ENCODE peak calls at places on chromosomes 3 and 15, in six cellular contexts. W is pancreas; D is psoas muscle; E is mesendoderm; P is neuronal stem cell; J is CD4-positive, CD25-positive, alpha-beta regulatory T cell. N is an unnamed sample.

GRCh38 chr3:11919390-11919789 is 72.7 kb upstream of the TAMM41 start:
- DNase-seq in W (no peak), D (no peak), E (no peak), P (no peak), J (no peak), N (no peak)

GRCh38 chr15:70609919-70610318 is 153.4 kb downstream of the UACA start:
- DNase-seq in W (no peak), D (no peak), E (no peak), P (no peak), J (no peak), N (no peak)

GRCh38 chr3:169173636-169174035 is 489.9 kb downstream of the MECOM start:
- DNase-seq in W (no peak), D (no peak), E (no peak), P (no peak), J (no peak), N (no peak)

GRCh38 chr3:27080126-27080525 is 289.1 kb downstream of the NEK10 start:
- DNase-seq in W (no peak), D (no peak), E (no peak), P (no peak), J (no peak), N (no peak)

GRCh38 chr15:65583701-65584100 is 27.2 kb downstream of the INTS14 start:
- DNase-seq in W (no peak), D (no peak), E (peak; percentile 14), P (peak; percentile 5), J (peak; percentile 67), N (no peak)

GRCh38 chr3:99373088-99373875 is 265.1 kb upstream of the COL8A1 start:
- DNase-seq in W (no peak), D (no peak), E (peak; percentile 1), P (no peak), J (no peak), N (no peak)

GRCh38 chr15:77009646-77010311 is 14.9 kb downstream of the PSTPIP1 start:
- DNase-seq in W (no peak), D (peak; percentile 38), E (no peak), P (no peak), J (no peak), N (no peak)

GRCh38 chr3:188061133-188061532 is 92.8 kb upstream of the LPP start:
- DNase-seq in W (no peak), D (no peak), E (peak; percentile 93), P (no peak), J (peak; percentile 49), N (no peak)

GRCh38 chr15:101477851-101478353 is 11.6 kb downstream of the PCSK6 start:
- DNase-seq in W (no peak), D (no peak), E (peak; percentile 96), P (no peak), J (no peak), N (no peak)

GRCh38 chr3:5567113-5567512 is 379.6 kb downstream of the EDEM1 start:
- DNase-seq in W (no peak), D (no peak), E (no peak), P (no peak), J (no peak), N (no peak)

GRCh38 chr15:40871749-40872617 is 2.1 kb downstream of the RHOV start:
- DNase-seq in W (peak; percentile 96), D (no peak), E (peak; percentile 72), P (no peak), J (no peak), N (no peak)

GRCh38 chr3:109131276-109131675 is 5.2 kb upstream of the C3orf85 start:
- DNase-seq in W (no peak), D (no peak), E (no peak), P (no peak), J (no peak), N (no peak)

GRCh38 chr15:76169013-76169412 is 109.2 kb downstream of the TMEM266 start:
- DNase-seq in W (no peak), D (no peak), E (peak; percentile 57), P (no peak), J (no peak), N (no peak)

GRCh38 chr3:117609330-117609729 is 899.8 kb downstream of the TUSC7 start:
- DNase-seq in W (no peak), D (no peak), E (no peak), P (no peak), J (no peak), N (no peak)

GRCh38 chr3:169454060-169454317 is 209.5 kb downstream of the MECOM start:
- DNase-seq in W (no peak), D (no peak), E (no peak), P (no peak), J (no peak), N (no peak)

GRCh38 chr3:57007513-57008415 is 52.7 kb upstream of the SPATA12 start:
- DNase-seq in W (no peak), D (peak; percentile 83), E (peak; percentile 71), P (no peak), J (no peak), N (peak; percentile 83)

GRCh38 chr15:51096976-51097375 is 2.3 kb upstream of the TNFAIP8L3 start:
- DNase-seq in W (no peak), D (no peak), E (no peak), P (no peak), J (no peak), N (no peak)

GRCh38 chr15:64146041-64146440 is 5.5 kb upstream of the SNX22 start:
- DNase-seq in W (no peak), D (no peak), E (no peak), P (no peak), J (no peak), N (peak; percentile 87)

GRCh38 chr3:126553284-126553811 is 5.4 kb downstream of the C3orf22 start:
- DNase-seq in W (no peak), D (peak; percentile 15), E (no peak), P (no peak), J (no peak), N (no peak)

DNA sequence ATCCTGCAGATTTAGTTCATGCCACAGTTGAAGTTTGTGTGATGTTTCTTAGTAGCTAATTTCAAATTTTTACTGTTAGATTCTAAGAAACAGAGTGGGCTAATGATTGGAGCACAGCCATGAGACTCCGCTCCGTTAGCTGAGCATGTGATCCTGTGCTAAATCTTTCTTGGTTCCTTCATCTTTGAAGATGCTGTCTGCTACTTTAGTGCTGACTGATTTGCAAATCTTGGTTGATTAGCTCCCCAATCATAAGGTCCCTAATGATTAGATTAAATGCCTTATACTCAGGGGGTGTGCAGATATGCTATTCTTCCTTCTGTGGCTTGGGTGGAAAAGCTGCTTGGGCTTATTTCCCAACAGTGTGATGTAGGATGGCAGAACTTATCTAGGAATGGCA is 129.5 kb upstream of the ZBED2 start:
- DNase-seq in W (no peak), D (no peak), E (no peak), P (no peak), J (no peak), N (no peak)
- H3K27ac ChIP-seq in W (no peak overlapping the region), D (no peak overlapping the region), E (no peak overlapping the region), P (no peak overlapping the region), J (no peak overlapping the region), N (no peak overlapping the region)

DNA sequence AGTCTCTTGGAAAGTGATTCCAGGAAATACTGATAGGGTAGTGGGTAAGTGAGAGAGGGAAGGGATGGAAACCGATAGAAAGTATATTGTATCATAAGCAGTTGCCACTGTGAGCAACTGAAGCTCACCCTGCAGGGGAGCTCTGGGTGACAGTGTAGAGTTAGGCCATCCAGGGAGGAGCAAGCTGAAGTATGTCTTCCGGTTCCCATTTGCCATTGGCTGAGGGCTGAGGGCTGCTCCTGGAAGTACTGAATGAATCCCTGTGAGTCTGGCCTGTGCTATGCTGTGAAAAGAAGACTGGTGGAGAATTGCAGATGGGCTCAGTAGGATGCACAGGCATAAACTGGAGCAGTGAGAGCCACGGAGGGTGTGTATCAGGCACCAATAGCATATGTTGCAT is 348.3 kb downstream of the MFSD1 start:
- DNase-seq in W (no peak), D (no peak), E (peak; percentile 18), P (no peak), J (no peak), N (no peak)
- H3K4me3 ChIP-seq in W (no peak overlapping the region), D (no peak overlapping the region), E (no peak overlapping the region), P (no peak overlapping the region), J (no peak overlapping the region), N (no peak overlapping the region)

GRCh38 chr3:123083446-123084124 is 16.8 kb downstream of the PDIA5 start:
- DNase-seq in W (no peak), D (no peak), E (no peak), P (no peak), J (no peak), N (no peak)

GRCh38 chr3:123084738-123085237 is 18.0 kb downstream of the PDIA5 start:
- DNase-seq in W (no peak), D (no peak), E (no peak), P (no peak), J (no peak), N (no peak)

GRCh38 chr3:123082370-123083065 is 15.7 kb downstream of the PDIA5 start:
- DNase-seq in W (no peak), D (no peak), E (no peak), P (no peak), J (no peak), N (no peak)

GRCh38 chr3:123085293-123085949 is 18.6 kb downstream of the PDIA5 start:
- DNase-seq in W (no peak), D (no peak), E (peak; percentile 29), P (no peak), J (no peak), N (peak; percentile 34)

GRCh38 chr3:123084192-123084591 is 17.4 kb downstream of the PDIA5 start:
- DNase-seq in W (no peak), D (no peak), E (no peak), P (no peak), J (no peak), N (peak; percentile 44)
- H3K4me1 ChIP-seq in W (peaks cover 25% of the 10 kb centered on the region), D (peaks cover 14% of the 10 kb centered on the region), E (peaks cover 49% of the 10 kb centered on the region), P (peaks cover 32% of the 10 kb centered on the region), J (no peaks in the 10 kb centered on the region), N (peaks cover 43% of the 10 kb centered on the region)

GRCh38 chr3:177426151-177426904 is 229.0 kb upstream of the TBL1XR1 start:
- DNase-seq in W (no peak), D (no peak), E (no peak), P (no peak), J (no peak), N (no peak)
- H3K27ac ChIP-seq in W (no peak overlapping the region), D (no peak overlapping the region), E (no peak overlapping the region), P (no peak overlapping the region), J (peak overlapping the region; percentile 77), N (no peak overlapping the region)

GRCh38 chr3:140699516-140700231 is 21.8 kb downstream of the TRIM42 start:
- DNase-seq in W (no peak), D (no peak), E (no peak), P (no peak), J (no peak), N (no peak)

DNA sequence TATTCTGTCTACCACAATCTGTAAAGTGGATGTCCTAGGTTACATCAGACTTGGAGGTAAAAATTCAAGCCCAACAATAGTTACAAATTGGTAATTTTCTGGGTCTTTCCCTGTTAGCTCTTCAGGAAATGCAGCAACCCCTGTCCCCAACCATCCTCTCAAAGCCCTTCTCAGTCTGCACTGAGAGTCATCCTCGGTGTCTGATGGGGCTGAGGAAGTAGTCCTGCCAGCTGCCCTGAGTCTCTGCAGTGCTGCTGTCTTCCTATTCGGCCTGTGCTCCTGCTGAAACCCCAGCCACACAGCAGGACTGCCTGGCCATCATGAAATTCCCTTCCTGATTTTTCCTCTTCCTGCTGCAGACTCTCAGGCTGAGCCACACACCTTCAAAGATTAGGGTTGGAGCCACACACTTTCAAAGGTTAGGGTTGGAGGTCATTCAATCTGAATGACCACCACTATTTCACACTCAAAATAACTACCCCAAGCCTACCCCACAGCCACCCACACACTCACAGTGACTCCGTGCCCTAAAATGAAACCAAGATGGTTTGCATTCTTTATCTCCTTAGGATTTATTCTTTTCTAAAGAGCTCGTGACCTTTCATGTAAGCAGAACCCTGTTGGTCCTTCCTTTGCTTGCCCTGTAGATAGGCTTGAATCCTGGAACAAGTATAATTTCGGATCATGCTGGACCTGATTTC is 17.6 kb downstream of the TRIM42 start:
- DNase-seq in W (no peak), D (no peak), E (no peak), P (no peak), J (no peak), N (no peak)
- H3K4me3 ChIP-seq in W (no peak overlapping the region), D (no peak overlapping the region), E (no peak overlapping the region), P (no peak overlapping the region), J (no peak overlapping the region), N (no peak overlapping the region)